ENCODE peak calls at places on chromosomes 1 and 21, in four cellular contexts. H is SK-N-SH, O is HCT116, W is prostate gland. M is an unnamed sample.

GRCh38 chr1:116286541-116286971 is 86.5 kb upstream of the ATP1A1 start:
- DNase-seq in H (no peak), O (no peak), W (no peak), M (no peak)

GRCh38 chr1:8197493-8198282 is 120.2 kb upstream of the SLC45A1 start:
- DNase-seq in H (no peak), O (peak; percentile 97), W (peak; percentile 73), M (peak; percentile 82)

GRCh38 chr1:23470282-23471070 is 13.5 kb downstream of the ASAP3 start:
- DNase-seq in H (no peak), O (no peak), W (no peak), M (peak; percentile 47)

GRCh38 chr1:116168277-116169032 is 57.3 kb downstream of the MAB21L3 start:
- DNase-seq in H (no peak), O (no peak), W (peak; percentile 62), M (peak; percentile 97)

GRCh38 chr1:112397051-112397471 is 1.0 kb downstream of the CTTNBP2NL start:
- DNase-seq in H (no peak), O (no peak), W (no peak), M (no peak)

GRCh38 chr1:89170171-89171066 is 5.4 kb downstream of the GBP7 start:
- DNase-seq in H (no peak), O (no peak), W (no peak), M (no peak)

GRCh38 chr1:80731241-80731894 is 1069.4 kb upstream of the ADGRL2 start:
- DNase-seq in H (no peak), O (no peak), W (peak; percentile 79), M (no peak)

GRCh38 chr21:43333301-43334062 is 93.4 kb downstream of the SIK1 start:
- DNase-seq in H (no peak), O (no peak), W (peak; percentile 90), M (peak; percentile 85)

GRCh38 chr21:38341546-38342012 is 84.8 kb downstream of the KCNJ15 start:
- DNase-seq in H (no peak), O (no peak), W (no peak), M (no peak)

GRCh38 chr1:48203287-48203900 is 19.1 kb upstream of the SLC5A9 start:
- DNase-seq in H (peak; percentile 61), O (peak; percentile 23), W (no peak), M (no peak)

GRCh38 chr1:111666828-111667227 is 47.2 kb downstream of the RAP1A start:
- DNase-seq in H (no peak), O (no peak), W (no peak), M (no peak)

GRCh38 chr1:156291226-156292061 is 4.0 kb downstream of the GLMP start:
- DNase-seq in H (peak; percentile 86), O (no peak), W (peak; percentile 79), M (peak; percentile 95)

GRCh38 chr1:25130895-25131294 is 101.4 kb downstream of the SYF2 start:
- DNase-seq in H (no peak), O (no peak), W (no peak), M (no peak)

GRCh38 chr1:31041529-31041928 is 24.0 kb downstream of the PUM1 start:
- DNase-seq in H (no peak), O (no peak), W (no peak), M (no peak)

GRCh38 chr1:26360051-26360806 is 6.3 kb upstream of the CRYBG2 start:
- DNase-seq in H (peak; percentile 86), O (no peak), W (no peak), M (no peak)

GRCh38 chr21:25369524-25370300 is 237.6 kb downstream of the MRPL39 start:
- DNase-seq in H (no peak), O (no peak), W (no peak), M (no peak)

GRCh38 chr1:6538958-6539357 is 15.4 kb downstream of the NOL9 start:
- DNase-seq in H (no peak), O (no peak), W (no peak), M (no peak)

GRCh38 chr1:47452426-47452825 is 14.6 kb downstream of the FOXD2 start:
- DNase-seq in H (no peak), O (no peak), W (no peak), M (no peak)

GRCh38 chr1:63487336-63488065 is 35.5 kb downstream of the ITGB3BP start:
- DNase-seq in H (no peak), O (no peak), W (peak; percentile 20), M (no peak)

GRCh38 chr1:202061055-202061454 is 50.7 kb downstream of the ELF3 start:
- DNase-seq in H (no peak), O (no peak), W (no peak), M (no peak)

GRCh38 chr1:224623743-224624333 is 7.7 kb downstream of the CNIH3 start:
- DNase-seq in H (no peak), O (no peak), W (no peak), M (peak; percentile 28)

GRCh38 chr1:24276791-24277190 is 42.4 kb upstream of the GRHL3 start:
- DNase-seq in H (no peak), O (no peak), W (no peak), M (no peak)

GRCh38 chr1:214344897-214345296 is 63.9 kb downstream of the SMYD2 start:
- DNase-seq in H (no peak), O (no peak), W (no peak), M (no peak)

GRCh38 chr1:4601986-4602385 is 52.4 kb upstream of the AJAP1 start:
- DNase-seq in H (no peak), O (no peak), W (no peak), M (no peak)

GRCh38 chr1:223872308-223872878 is 26.6 kb upstream of the TP53BP2 start:
- DNase-seq in H (no peak), O (no peak), W (no peak), M (no peak)

GRCh38 chr1:89087241-89087640 is 22.2 kb upstream of the GBP1 start:
- DNase-seq in H (no peak), O (no peak), W (no peak), M (no peak)

GRCh38 chr1:198598796-198599321 is 40.0 kb upstream of the PTPRC start:
- DNase-seq in H (no peak), O (no peak), W (no peak), M (no peak)

GRCh38 chr1:53621144-53621543 is 117.8 kb downstream of the GLIS1 start:
- DNase-seq in H (no peak), O (no peak), W (no peak), M (no peak)

GRCh38 chr21:40151611-40152010 is 284.4 kb downstream of the PCP4 start:
- DNase-seq in H (no peak), O (no peak), W (no peak), M (no peak)
- H3K4me1 ChIP-seq in H (no peaks in the 10 kb centered on the region), O (no peaks in the 10 kb centered on the region), W (no peaks in the 10 kb centered on the region), M (no peaks in the 10 kb centered on the region)

DNA sequence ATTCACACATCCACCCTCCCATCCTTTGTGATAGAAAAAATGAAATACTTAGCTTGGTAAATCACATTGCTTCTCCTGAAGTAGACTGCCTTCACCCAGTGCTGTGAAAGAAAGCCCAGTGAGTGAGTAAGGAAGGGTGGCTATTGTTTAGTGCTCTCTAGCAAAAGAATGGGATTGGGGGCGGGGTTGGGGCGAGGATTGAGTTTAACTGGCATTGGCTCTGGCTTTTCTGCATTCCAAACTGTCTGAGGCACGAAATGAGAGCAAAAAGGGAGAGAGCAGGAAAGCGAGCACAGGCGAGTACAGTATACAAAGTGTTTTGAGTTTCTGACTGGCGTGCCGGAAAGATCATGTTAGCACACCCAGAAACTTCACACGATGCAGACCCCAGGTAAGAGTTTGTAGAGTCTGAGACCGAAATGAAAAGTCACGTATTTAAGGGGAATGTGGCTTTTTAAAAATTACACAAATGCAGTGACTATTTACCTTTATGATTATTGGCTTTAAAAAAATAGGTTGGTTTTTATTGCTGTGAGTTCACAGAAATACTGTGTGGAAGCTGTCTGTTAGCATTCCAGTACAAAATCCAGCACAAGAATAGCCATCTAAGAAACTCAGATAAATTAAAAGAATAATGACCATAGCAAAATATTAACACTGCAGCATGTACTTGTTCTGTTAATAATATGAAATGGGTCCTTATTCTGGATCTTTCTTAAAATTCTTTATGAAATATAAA is 155.4 kb downstream of the CLEC20A start:
- DNase-seq in H (peak; percentile 11), O (peak; percentile 68), W (peak; percentile 82), M (no peak)
- TF ChIP-seq POLR2AphosphoS5 in H (peak; percentile 29), O (peak; percentile 61), W (peak; percentile 55), M (no peak)

GRCh38 chr1:207050768-207051614 is at the start of gene YOD1:
- DNase-seq in H (peak; percentile 91), O (peak; percentile 85), W (peak; percentile 82), M (peak; percentile 93)
- H3K4me1 ChIP-seq in H (peaks cover 23% of the 10 kb centered on the region), O (peaks cover 11% of the 10 kb centered on the region), W (no peaks in the 10 kb centered on the region), M (peaks cover 32% of the 10 kb centered on the region)

GRCh38 chr1:66331641-66332523 is 202.1 kb upstream of the SGIP1 start:
- DNase-seq in H (peak; percentile 23), O (no peak), W (peak; percentile 85), M (peak; percentile 77)

GRCh38 chr1:66332524-66332853 is 201.5 kb upstream of the SGIP1 start:
- DNase-seq in H (no peak), O (no peak), W (no peak), M (no peak)

GRCh38 chr1:66335125-66335524 is 198.8 kb upstream of the SGIP1 start:
- DNase-seq in H (no peak), O (no peak), W (no peak), M (no peak)

GRCh38 chr1:66334311-66334710 is 199.6 kb upstream of the SGIP1 start:
- DNase-seq in H (no peak), O (no peak), W (no peak), M (no peak)

GRCh38 chr1:66333463-66334232 is 200.3 kb upstream of the SGIP1 start:
- DNase-seq in H (no peak), O (no peak), W (no peak), M (no peak)
- TF ChIP-seq POLR2AphosphoS5 in H (no peak), O (peak; percentile 28), W (peak; percentile 26), M (peak; percentile 22)

GRCh38 chr1:184882649-184883303 is 91.5 kb downstream of the NIBAN1 start:
- DNase-seq in H (no peak), O (no peak), W (peak; percentile 68), M (no peak)

GRCh38 chr1:184879876-184880275 is 94.4 kb downstream of the NIBAN1 start:
- DNase-seq in H (no peak), O (no peak), W (no peak), M (no peak)

GRCh38 chr1:184878602-184879001 is 95.7 kb downstream of the NIBAN1 start:
- DNase-seq in H (no peak), O (no peak), W (no peak), M (no peak)

GRCh38 chr1:184881941-184882648 is 92.2 kb downstream of the NIBAN1 start:
- DNase-seq in H (no peak), O (no peak), W (no peak), M (no peak)

DNA sequence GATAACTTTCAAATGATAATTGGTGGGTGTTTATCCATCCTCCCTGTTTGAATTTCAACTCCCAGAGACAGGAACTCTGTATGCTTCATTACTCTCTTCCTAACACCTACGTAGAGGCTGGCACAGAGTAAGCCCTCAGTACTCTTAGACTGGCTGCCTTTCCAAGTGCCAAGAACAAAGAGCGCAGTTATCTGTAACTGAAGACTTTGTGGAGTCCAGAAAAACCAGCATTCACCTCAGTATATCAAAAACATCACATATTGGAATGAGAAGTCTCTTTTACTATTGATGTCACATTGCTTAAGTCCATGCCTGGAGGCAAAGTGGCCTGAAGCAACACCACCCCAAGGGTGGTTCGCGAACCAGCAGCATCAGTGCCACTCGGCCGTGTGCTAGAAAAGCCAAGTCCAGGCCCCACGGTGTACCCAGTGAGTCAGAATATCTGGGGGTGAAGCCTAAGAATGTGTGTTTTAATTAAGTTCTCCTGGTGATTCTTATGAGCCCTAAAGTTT is 90.9 kb downstream of the NIBAN1 start:
- DNase-seq in H (no peak), O (no peak), W (no peak), M (no peak)
- H3K4me1 ChIP-seq in H (peaks cover 5% of the 10 kb centered on the region), O (peaks cover 2% of the 10 kb centered on the region), W (no peaks in the 10 kb centered on the region), M (no peaks in the 10 kb centered on the region)

GRCh38 chr1:169545472-169545871 is 40.8 kb downstream of the F5 start:
- DNase-seq in H (no peak), O (no peak), W (no peak), M (no peak)
- TF ChIP-seq POLR2AphosphoS5 in H (no peak), O (no peak), W (no peak), M (no peak)

M was measured in upper lobe of left lung.